ENCODE peak calls at places on chromosome 13, in nine cellular contexts. D is astrocyte of the cerebellum, T is fibroblast of the aortic adventitia, P is cardiac muscle cell, C is mesothelial cell of epicardium, M is tibial nerve, J is PC-3, I is B cell, Q is psoas muscle. U is an unnamed sample.

GRCh38 chr13:38763446-38764381 is 76.8 kb downstream of the FREM2 start:
- DNase-seq in D (peak; percentile 24), T (peak; percentile 47), P (peak; percentile 70), C (no peak), M (no peak), J (peak; percentile 44), I (no peak), Q (no peak), U (peak; percentile 17)

GRCh38 chr13:33032037-33032625 is 15.9 kb downstream of the KL start:
- DNase-seq in D (no peak), T (no peak), P (no peak), C (no peak), M (no peak), J (no peak), I (no peak), Q (no peak), U (no peak)

GRCh38 chr13:48161530-48162179 is 66.8 kb upstream of the MED4 start:
- DNase-seq in D (no peak), T (no peak), P (no peak), C (no peak), M (peak; percentile 29), J (no peak), I (no peak), Q (peak; percentile 29), U (no peak)

GRCh38 chr13:31452525-31452924 is 252.8 kb downstream of the B3GLCT start:
- DNase-seq in D (no peak), T (no peak), P (no peak), C (no peak), M (no peak), J (no peak), I (no peak), Q (no peak), U (no peak)

GRCh38 chr13:106083620-106084350 is 451.7 kb downstream of the EFNB2 start:
- DNase-seq in D (no peak), T (peak; percentile 49), P (peak; percentile 31), C (no peak), M (no peak), J (peak; percentile 72), I (no peak), Q (no peak), U (peak; percentile 40)

GRCh38 chr13:25752957-25753540 is 298.8 kb downstream of the SHISA2 start:
- DNase-seq in D (peak; percentile 91), T (peak; percentile 94), P (no peak), C (no peak), M (peak; percentile 14), J (peak; percentile 92), I (no peak), Q (peak; percentile 51), U (no peak)

GRCh38 chr13:104984296-104984818 is 1551.1 kb downstream of the EFNB2 start:
- DNase-seq in D (peak; percentile 84), T (peak; percentile 1), P (peak; percentile 72), C (peak; percentile 45), M (peak; percentile 21), J (peak; percentile 8), I (no peak), Q (peak; percentile 24), U (peak; percentile 11)

GRCh38 chr13:37037231-37037630 is 22.3 kb downstream of the SUPT20H start:
- DNase-seq in D (no peak), T (no peak), P (no peak), C (no peak), M (no peak), J (no peak), I (no peak), Q (no peak), U (no peak)

GRCh38 chr13:44425041-44425814 is 51.6 kb downstream of the SERP2 start:
- DNase-seq in D (no peak), T (no peak), P (no peak), C (no peak), M (no peak), J (no peak), I (no peak), Q (no peak), U (no peak)

GRCh38 chr13:48155850-48156249 is 60.9 kb upstream of the MED4 start:
- DNase-seq in D (peak; percentile 23), T (peak; percentile 61), P (no peak), C (no peak), M (no peak), J (peak; percentile 72), I (no peak), Q (no peak), U (no peak)

GRCh38 chr13:70527553-70527952 is 419.3 kb upstream of the KLHL1 start:
- DNase-seq in D (no peak), T (no peak), P (no peak), C (no peak), M (no peak), J (no peak), I (no peak), Q (no peak), U (no peak)

GRCh38 chr13:27962982-27963381 is 6.1 kb downstream of the CDX2 start:
- DNase-seq in D (no peak), T (no peak), P (no peak), C (no peak), M (no peak), J (no peak), I (no peak), Q (no peak), U (no peak)

GRCh38 chr13:30058429-30058828 is 208.0 kb upstream of the UBL3 start:
- DNase-seq in D (no peak), T (no peak), P (no peak), C (no peak), M (no peak), J (no peak), I (no peak), Q (no peak), U (no peak)

GRCh38 chr13:95019886-95020285 is 281.4 kb downstream of the ABCC4 start:
- DNase-seq in D (no peak), T (no peak), P (no peak), C (no peak), M (no peak), J (no peak), I (no peak), Q (no peak), U (no peak)

GRCh38 chr13:112966776-112967175 is 2.2 kb upstream of the MCF2L start:
- DNase-seq in D (no peak), T (no peak), P (no peak), C (no peak), M (no peak), J (no peak), I (no peak), Q (no peak), U (no peak)

GRCh38 chr13:111370570-111371150 is 50.2 kb downstream of the TEX29 start:
- DNase-seq in D (no peak), T (no peak), P (no peak), C (no peak), M (no peak), J (no peak), I (no peak), Q (no peak), U (no peak)

GRCh38 chr13:89910166-89910565 is 1437.3 kb upstream of the MIR17HG start:
- DNase-seq in D (no peak), T (no peak), P (no peak), C (no peak), M (no peak), J (no peak), I (no peak), Q (no peak), U (no peak)

GRCh38 chr13:110070046-110070445 is 236.9 kb downstream of the COL4A1 start:
- DNase-seq in D (no peak), T (no peak), P (no peak), C (no peak), M (no peak), J (no peak), I (no peak), Q (no peak), U (no peak)
- TF ChIP-seq CTCF in D (no peak), T (no peak), P (no peak), C (no peak), M (no peak), J (no peak), I (no peak), Q (no peak), U (no peak)

DNA sequence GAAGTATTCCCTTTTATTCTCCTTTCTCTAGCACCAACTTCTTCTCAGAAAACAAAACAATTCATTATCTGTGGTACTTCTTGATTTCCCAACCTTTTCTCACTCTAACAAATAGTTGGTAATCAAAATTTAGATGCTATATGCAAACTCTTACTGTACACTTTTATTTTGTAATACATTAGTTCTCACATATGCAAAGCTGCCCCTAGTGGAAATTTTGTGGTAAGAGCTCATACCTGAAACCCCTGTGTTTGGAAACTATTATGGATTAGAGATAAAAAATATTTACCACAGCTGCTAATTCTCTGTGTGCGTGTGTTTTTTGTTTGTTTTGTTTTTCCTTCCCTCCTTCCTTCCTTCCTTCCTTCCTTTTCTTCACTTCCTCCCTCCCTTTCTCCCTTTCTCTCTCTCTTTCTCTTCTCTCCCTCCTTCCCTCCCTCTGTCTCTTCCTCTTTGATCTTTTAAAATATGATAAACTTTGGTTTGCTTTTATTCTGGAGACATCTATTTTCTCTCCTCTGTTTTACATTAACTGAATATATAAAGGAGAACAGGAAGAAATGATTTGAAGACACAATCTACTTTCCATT is 537.4 kb downstream of the SLITRK6 start:
- DNase-seq in D (no peak), T (no peak), P (peak; percentile 28), C (no peak), M (no peak), J (peak; percentile 45), I (no peak), Q (no peak), U (no peak)
- TF ChIP-seq CTCF in D (peak; percentile 52), T (peak; percentile 17), P (peak; percentile 65), C (peak; percentile 72), M (no peak), J (peak; percentile 67), I (no peak), Q (no peak), U (no peak)

GRCh38 chr13:99191900-99192399 is 8.7 kb upstream of the UBAC2 start:
- DNase-seq in D (no peak), T (peak; percentile 66), P (no peak), C (no peak), M (no peak), J (peak; percentile 65), I (no peak), Q (no peak), U (no peak)
- TF ChIP-seq CTCF in D (no peak), T (no peak), P (no peak), C (no peak), M (no peak), J (no peak), I (no peak), Q (no peak), U (no peak)

DNA sequence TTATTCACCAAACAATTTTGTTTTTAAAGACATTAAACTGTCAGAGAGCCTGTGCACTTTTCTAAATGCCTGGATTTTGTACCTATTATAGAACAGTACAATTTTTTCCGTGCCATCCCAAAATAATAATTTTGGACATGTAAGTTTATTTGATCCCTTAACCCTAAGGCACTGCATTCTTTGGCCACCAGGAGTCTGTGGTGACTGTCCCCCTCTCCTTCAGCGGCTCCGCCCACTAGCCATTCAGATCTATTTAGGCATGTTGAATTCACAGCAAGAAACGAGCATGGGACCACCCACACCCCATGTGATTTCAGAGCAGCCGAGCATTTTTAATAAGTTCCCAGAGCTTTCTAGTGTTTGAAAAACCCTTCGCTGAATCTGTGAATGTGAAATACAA is 567.5 kb downstream of the MYO16 start:
- DNase-seq in D (no peak), T (no peak), P (peak; percentile 13), C (no peak), M (no peak), J (no peak), I (no peak), Q (no peak), U (no peak)
- TF ChIP-seq CTCF in D (peak; percentile 21), T (no peak), P (no peak), C (peak; percentile 42), M (no peak), J (no peak), I (no peak), Q (peak; percentile 4), U (no peak)

GRCh38 chr13:51333421-51333820 is 6.1 kb upstream of the SERPINE3 start:
- DNase-seq in D (no peak), T (no peak), P (no peak), C (no peak), M (no peak), J (no peak), I (no peak), Q (no peak), U (no peak)
- TF ChIP-seq CTCF in D (no peak), T (no peak), P (no peak), C (no peak), M (no peak), J (no peak), I (no peak), Q (no peak), U (no peak)